ENCODE peak calls at places on chromosomes 7 and 10, in five cellular contexts. Z is neural progenitor cell, E is HCT116, M is MM.1S, X is PC-3. Y is an unnamed sample. For H3K4me1, the result is how much of the 10 kb centered on the place peaks cover.

GRCh38 chr7:30276203-30276900 is 8.0 kb upstream of the ZNRF2 start:
- DNase-seq in X (peak), M (peak), Z (peak), E (peak), Y (peak)

GRCh38 chr7:55140221-55140980 is 121.6 kb downstream of the EGFR start:
- DNase-seq in Z (no peak), E (no peak), M (no peak), X (no peak), Y (peak)

GRCh38 chr7:39904077-39904486 is 46.0 kb upstream of the CDK13 start:
- DNase-seq in Z (no peak), E (no peak), X (no peak), M (no peak), Y (peak)

GRCh38 chr10:13614530-13615332 is 28.0 kb downstream of the PRPF18 start:
- DNase-seq in X (peak), M (no peak), Z (peak), E (no peak), Y (peak)

GRCh38 chr10:73863039-73863817 is 11.1 kb downstream of the CAMK2G start:
- DNase-seq in X (no peak), E (no peak), M (no peak), Z (peak), Y (no peak)

GRCh38 chr10:113268186-113268585 is 284.7 kb upstream of the HABP2 start:
- DNase-seq in E (no peak), M (no peak), X (no peak), Z (no peak), Y (peak)

GRCh38 chr7:131383417-131383816 is 55.7 kb downstream of the MKLN1 start:
- DNase-seq in X (no peak), E (no peak), Z (no peak), M (no peak), Y (peak)

GRCh38 chr7:130365093-130365492 is 15.2 kb upstream of the CPA1 start:
- DNase-seq in M (no peak), Z (no peak), E (no peak), X (no peak), Y (no peak)

GRCh38 chr7:36637417-36637816 is 86.9 kb downstream of the AOAH start:
- DNase-seq in E (no peak), X (no peak), M (no peak), Z (no peak), Y (no peak)

GRCh38 chr7:7736671-7737070 is 18.3 kb upstream of the RPA3 start:
- DNase-seq in X (no peak), Z (peak), M (no peak), E (no peak), Y (no peak)

GRCh38 chr10:4512557-4513286 is 313.3 kb upstream of the AKR1E2 start:
- DNase-seq in X (peak), E (peak), M (no peak), Z (peak), Y (peak)

GRCh38 chr10:5071411-5072198 is 22.6 kb upstream of the AKR1C3 start:
- DNase-seq in Z (peak), X (peak), E (no peak), M (no peak), Y (peak)

GRCh38 chr7:76377186-76377918 is 18.6 kb upstream of the YWHAG start:
- DNase-seq in M (no peak), X (no peak), E (no peak), Z (no peak), Y (peak)

GRCh38 chr7:56105508-56105907 is 768 bp downstream of the CHCHD2 start:
- DNase-seq in Z (no peak), E (peak), X (peak), M (peak), Y (peak)

GRCh38 chr7:85600425-85600824 is 413.6 kb upstream of the SEMA3D start:
- DNase-seq in Z (no peak), E (no peak), X (no peak), M (no peak), Y (no peak)

GRCh38 chr10:43689618-43689954 is 40.9 kb upstream of the ZNF32 start:
- DNase-seq in X (peak), Z (peak), E (no peak), M (no peak), Y (peak)

GRCh38 chr10:90125406-90125805 is 424.0 kb downstream of the KIF20B start:
- DNase-seq in M (no peak), Z (no peak), X (no peak), E (no peak), Y (no peak)

GRCh38 chr10:35194471-35194870 is 67.8 kb downstream of the CREM start:
- DNase-seq in X (no peak), E (no peak), M (no peak), Z (no peak), Y (peak)

GRCh38 chr10:22433875-22434274 is 88.6 kb downstream of the SPAG6 start:
- DNase-seq in X (peak), E (peak), Z (no peak), M (no peak), Y (peak)

GRCh38 chr7:26399309-26399610 is 107.6 kb downstream of the SNX10 start:
- DNase-seq in Z (peak), X (peak), E (no peak), M (no peak), Y (peak)

GRCh38 chr10:111086602-111087001 is 9.8 kb downstream of the ADRA2A start:
- DNase-seq in E (no peak), M (no peak), Z (no peak), X (no peak), Y (no peak)

GRCh38 chr7:44636041-44636580 is 29.7 kb downstream of the OGDH start:
- DNase-seq in M (no peak), E (no peak), Z (no peak), X (no peak), Y (no peak)
- H3K4me1 ChIP-seq in M (half or more), E (half or more), Z (under half), X (half or more), Y (half or more)

DNA sequence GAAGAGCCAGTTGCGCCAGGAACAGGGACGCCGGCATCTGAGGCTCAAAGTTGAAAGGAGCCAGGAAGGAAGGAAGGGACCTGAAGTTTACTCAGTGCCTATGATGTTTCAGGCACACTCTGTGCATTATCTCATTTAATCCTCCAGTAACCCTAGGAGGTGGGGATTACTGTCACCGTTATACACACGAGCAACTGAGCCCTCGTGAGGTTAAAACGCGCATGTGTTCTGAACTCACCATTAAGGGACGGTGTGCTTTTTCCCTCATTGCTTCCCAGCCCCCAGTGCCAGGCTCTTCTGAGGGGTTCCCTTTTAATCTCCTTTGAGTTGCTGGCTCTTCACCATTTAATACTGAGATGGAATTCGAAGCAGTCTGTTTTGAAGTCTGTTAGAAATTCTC is 102.1 kb downstream of the TAX1BP1 start:
- DNase-seq in E (no peak), X (no peak), Z (peak), M (no peak), Y (peak)
- TF ChIP-seq EZH2phosphoT487 in E (no peak), X (no peak), Z (no peak), M (no peak), Y (no peak)

GRCh38 chr7:156034397-156034796 is 222.1 kb upstream of the SHH start:
- DNase-seq in Z (no peak), M (no peak), X (peak), E (no peak), Y (no peak)
- H3K9ac ChIP-seq in Z (no peak), M (no peak), X (no peak), E (no peak), Y (no peak)

GRCh38 chr10:30697806-30698205 is 68.3 kb upstream of the LYZL2 start:
- DNase-seq in M (no peak), Z (no peak), E (no peak), X (no peak), Y (no peak)

GRCh38 chr10:30704016-30704600 is 74.6 kb upstream of the LYZL2 start:
- DNase-seq in Z (no peak), X (no peak), M (peak), E (no peak), Y (no peak)

GRCh38 chr10:30702860-30703259 is 73.3 kb upstream of the LYZL2 start:
- DNase-seq in Z (no peak), M (no peak), E (no peak), X (no peak), Y (no peak)

GRCh38 chr10:30705086-30705624 is 75.6 kb upstream of the LYZL2 start:
- DNase-seq in Z (no peak), M (peak), X (no peak), E (no peak), Y (no peak)

GRCh38 chr10:30701471-30702173 is 72.1 kb upstream of the LYZL2 start:
- DNase-seq in E (no peak), X (peak), M (peak), Z (no peak), Y (peak)
- H3K4me1 ChIP-seq in E (under half), X (under half), M (under half), Z (under half), Y (under half)

GRCh38 chr10:1576467-1577259 is 160.7 kb downstream of the ADARB2 start:
- DNase-seq in Z (no peak), E (no peak), X (no peak), M (no peak), Y (no peak)
- TF ChIP-seq EZH2phosphoT487 in Z (no peak), E (no peak), X (no peak), M (no peak), Y (no peak)